ENCODE peak calls at places on chromosomes 4 and X, in nine cellular contexts. One of them, this sample, is unnamed.

GRCh38 chr4:94357624-94358023 is 15.0 kb upstream of the HPGDS start:
- DNase-seq in heart left ventricle: no peak
- DNase-seq in esophagus squamous epithelium: no peak
- DNase-seq in IMR-90: peak; percentile 27
- DNase-seq in endothelial cell of umbilical vein: peak; percentile 19
- DNase-seq in tibial nerve: no peak
- DNase-seq in spleen: no peak
- DNase-seq in HepG2: no peak
- DNase-seq in thyroid gland: no peak
- DNase-seq in this sample: no peak

GRCh38 chr4:654526-654845 is 19.6 kb downstream of the ATP5ME start:
- DNase-seq in heart left ventricle: no peak
- DNase-seq in esophagus squamous epithelium: no peak
- DNase-seq in IMR-90: no peak
- DNase-seq in endothelial cell of umbilical vein: no peak
- DNase-seq in tibial nerve: no peak
- DNase-seq in spleen: peak; percentile 67
- DNase-seq in HepG2: no peak
- DNase-seq in thyroid gland: no peak
- DNase-seq in this sample: no peak

GRCh38 chr4:179728305-179728704 is 2286.1 kb upstream of the AGA start:
- DNase-seq in heart left ventricle: no peak
- DNase-seq in esophagus squamous epithelium: no peak
- DNase-seq in IMR-90: no peak
- DNase-seq in endothelial cell of umbilical vein: no peak
- DNase-seq in tibial nerve: no peak
- DNase-seq in spleen: no peak
- DNase-seq in HepG2: no peak
- DNase-seq in thyroid gland: no peak
- DNase-seq in this sample: no peak

GRCh38 chr4:81030617-81031388 is at the start of gene BMP3:
- DNase-seq in heart left ventricle: no peak
- DNase-seq in esophagus squamous epithelium: no peak
- DNase-seq in IMR-90: peak; percentile 18
- DNase-seq in endothelial cell of umbilical vein: no peak
- DNase-seq in tibial nerve: peak; percentile 22
- DNase-seq in spleen: peak; percentile 73
- DNase-seq in HepG2: no peak
- DNase-seq in thyroid gland: peak; percentile 6
- DNase-seq in this sample: no peak

GRCh38 chr4:170089743-170090666 is at the start of gene AADAT:
- DNase-seq in heart left ventricle: peak; percentile 82
- DNase-seq in esophagus squamous epithelium: no peak
- DNase-seq in IMR-90: peak; percentile 72
- DNase-seq in endothelial cell of umbilical vein: peak; percentile 44
- DNase-seq in tibial nerve: peak; percentile 42
- DNase-seq in spleen: peak; percentile 76
- DNase-seq in HepG2: peak; percentile 81
- DNase-seq in thyroid gland: peak; percentile 75
- DNase-seq in this sample: peak; percentile 81

GRCh38 chr4:109574931-109575804 is 15.1 kb downstream of the MCUB start:
- DNase-seq in heart left ventricle: no peak
- DNase-seq in esophagus squamous epithelium: no peak
- DNase-seq in IMR-90: no peak
- DNase-seq in endothelial cell of umbilical vein: no peak
- DNase-seq in tibial nerve: no peak
- DNase-seq in spleen: no peak
- DNase-seq in HepG2: no peak
- DNase-seq in thyroid gland: no peak
- DNase-seq in this sample: no peak

GRCh38 chr4:107640157-107640556 is 79.9 kb downstream of the PAPSS1 start:
- DNase-seq in heart left ventricle: no peak
- DNase-seq in esophagus squamous epithelium: no peak
- DNase-seq in IMR-90: no peak
- DNase-seq in endothelial cell of umbilical vein: peak; percentile 6
- DNase-seq in tibial nerve: no peak
- DNase-seq in spleen: no peak
- DNase-seq in HepG2: no peak
- DNase-seq in thyroid gland: no peak
- DNase-seq in this sample: no peak

GRCh38 chr4:93791570-93792195 is 36.9 kb upstream of the ATOH1 start:
- DNase-seq in heart left ventricle: no peak
- DNase-seq in esophagus squamous epithelium: no peak
- DNase-seq in IMR-90: peak; percentile 48
- DNase-seq in endothelial cell of umbilical vein: peak; percentile 41
- DNase-seq in tibial nerve: peak; percentile 32
- DNase-seq in spleen: no peak
- DNase-seq in HepG2: peak; percentile 50
- DNase-seq in thyroid gland: peak; percentile 39
- DNase-seq in this sample: no peak

GRCh38 chr4:20393486-20394100 is 141.9 kb downstream of the SLIT2 start:
- DNase-seq in heart left ventricle: no peak
- DNase-seq in esophagus squamous epithelium: no peak
- DNase-seq in IMR-90: no peak
- DNase-seq in endothelial cell of umbilical vein: no peak
- DNase-seq in tibial nerve: no peak
- DNase-seq in spleen: no peak
- DNase-seq in HepG2: no peak
- DNase-seq in thyroid gland: no peak
- DNase-seq in this sample: no peak

GRCh38 chr4:161317000-161317399 is 846.8 kb downstream of the FSTL5 start:
- DNase-seq in heart left ventricle: no peak
- DNase-seq in esophagus squamous epithelium: no peak
- DNase-seq in IMR-90: no peak
- DNase-seq in endothelial cell of umbilical vein: no peak
- DNase-seq in tibial nerve: no peak
- DNase-seq in spleen: no peak
- DNase-seq in HepG2: no peak
- DNase-seq in thyroid gland: no peak
- DNase-seq in this sample: no peak

GRCh38 chr4:156695163-156695562 is 276.4 kb downstream of the PDGFC start:
- DNase-seq in heart left ventricle: no peak
- DNase-seq in esophagus squamous epithelium: no peak
- DNase-seq in IMR-90: no peak
- DNase-seq in endothelial cell of umbilical vein: no peak
- DNase-seq in tibial nerve: no peak
- DNase-seq in spleen: no peak
- DNase-seq in HepG2: no peak
- DNase-seq in thyroid gland: no peak
- DNase-seq in this sample: no peak

GRCh38 chr4:137611998-137612700 is 79.9 kb upstream of the PCDH18 start:
- DNase-seq in heart left ventricle: no peak
- DNase-seq in esophagus squamous epithelium: no peak
- DNase-seq in IMR-90: no peak
- DNase-seq in endothelial cell of umbilical vein: no peak
- DNase-seq in tibial nerve: no peak
- DNase-seq in spleen: no peak
- DNase-seq in HepG2: no peak
- DNase-seq in thyroid gland: no peak
- DNase-seq in this sample: no peak

GRCh38 chrX:49039598-49040375 is 3.4 kb downstream of the TFE3 start:
- DNase-seq in heart left ventricle: peak; percentile 76
- DNase-seq in esophagus squamous epithelium: no peak
- DNase-seq in IMR-90: peak; percentile 94
- DNase-seq in endothelial cell of umbilical vein: peak; percentile 85
- DNase-seq in tibial nerve: peak; percentile 33
- DNase-seq in spleen: peak; percentile 86
- DNase-seq in HepG2: peak; percentile 82
- DNase-seq in thyroid gland: peak; percentile 90
- DNase-seq in this sample: peak; percentile 89

GRCh38 chrX:130110379-130111219 is at the start of gene ELF4:
- DNase-seq in heart left ventricle: peak; percentile 46
- DNase-seq in esophagus squamous epithelium: peak; percentile 9
- DNase-seq in IMR-90: peak; percentile 37
- DNase-seq in endothelial cell of umbilical vein: no peak
- DNase-seq in tibial nerve: no peak
- DNase-seq in spleen: peak; percentile 88
- DNase-seq in HepG2: no peak
- DNase-seq in thyroid gland: peak; percentile 43
- DNase-seq in this sample: peak; percentile 56

GRCh38 chrX:150408561-150408960 is 45.4 kb downstream of the MAMLD1 start:
- DNase-seq in heart left ventricle: no peak
- DNase-seq in esophagus squamous epithelium: no peak
- DNase-seq in IMR-90: peak; percentile 23
- DNase-seq in endothelial cell of umbilical vein: no peak
- DNase-seq in tibial nerve: no peak
- DNase-seq in spleen: no peak
- DNase-seq in HepG2: no peak
- DNase-seq in thyroid gland: no peak
- DNase-seq in this sample: no peak

GRCh38 chrX:101051549-101052302 is at the start of gene TRMT2B:
- DNase-seq in heart left ventricle: peak; percentile 82
- DNase-seq in esophagus squamous epithelium: peak; percentile 34
- DNase-seq in IMR-90: peak; percentile 64
- DNase-seq in endothelial cell of umbilical vein: peak; percentile 78
- DNase-seq in tibial nerve: peak; percentile 58
- DNase-seq in spleen: peak; percentile 94
- DNase-seq in HepG2: peak; percentile 35
- DNase-seq in thyroid gland: peak; percentile 78
- DNase-seq in this sample: peak; percentile 81
- TF ChIP-seq POLR2A in heart left ventricle: no peak
- TF ChIP-seq POLR2A in esophagus squamous epithelium: no peak
- TF ChIP-seq POLR2A in IMR-90: no peak
- TF ChIP-seq POLR2A in endothelial cell of umbilical vein: peak; percentile 42
- TF ChIP-seq POLR2A in tibial nerve: no peak
- TF ChIP-seq POLR2A in spleen: no peak
- TF ChIP-seq POLR2A in HepG2: peak; percentile 41
- TF ChIP-seq POLR2A in thyroid gland: peak; percentile 42
- TF ChIP-seq POLR2A in this sample: no peak

DNA sequence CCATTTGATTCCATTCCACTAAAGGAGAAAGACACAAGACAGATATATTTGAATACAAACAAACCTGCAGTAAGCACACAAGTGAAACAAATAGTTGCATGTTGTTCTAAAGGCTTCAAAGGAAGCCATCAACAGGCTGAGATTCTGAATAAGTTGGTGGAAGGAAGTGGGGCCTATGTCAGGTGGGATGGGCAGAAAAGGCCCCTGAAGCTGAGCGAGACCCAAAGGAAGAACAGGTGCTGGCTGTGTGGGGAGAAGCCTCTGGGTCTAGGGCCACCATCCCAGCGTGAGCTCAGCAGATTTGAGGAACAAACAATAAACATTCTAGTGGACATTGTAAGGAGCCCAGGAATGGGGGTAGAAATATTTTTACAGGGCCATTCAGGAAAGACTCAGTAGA is 82.4 kb upstream of the PLAC8 start:
- DNase-seq in heart left ventricle: no peak
- DNase-seq in esophagus squamous epithelium: no peak
- DNase-seq in IMR-90: no peak
- DNase-seq in endothelial cell of umbilical vein: no peak
- DNase-seq in tibial nerve: no peak
- DNase-seq in spleen: no peak
- DNase-seq in HepG2: no peak
- DNase-seq in thyroid gland: no peak
- DNase-seq in this sample: no peak
- H3K4me1 ChIP-seq in heart left ventricle: no peaks in the 10 kb centered on the region
- H3K4me1 ChIP-seq in esophagus squamous epithelium: peaks cover 19% of the 10 kb centered on the region
- H3K4me1 ChIP-seq in IMR-90: no peaks in the 10 kb centered on the region
- H3K4me1 ChIP-seq in endothelial cell of umbilical vein: peaks cover 10% of the 10 kb centered on the region
- H3K4me1 ChIP-seq in tibial nerve: no peaks in the 10 kb centered on the region
- H3K4me1 ChIP-seq in spleen: peaks cover 60% of the 10 kb centered on the region
- H3K4me1 ChIP-seq in HepG2: peaks cover 49% of the 10 kb centered on the region
- H3K4me1 ChIP-seq in thyroid gland: no peaks in the 10 kb centered on the region
- H3K4me1 ChIP-seq in this sample: no peaks in the 10 kb centered on the region

GRCh38 chrX:18886005-18886343 is 97.9 kb downstream of the PHKA2 start:
- DNase-seq in heart left ventricle: no peak
- DNase-seq in esophagus squamous epithelium: no peak
- DNase-seq in IMR-90: no peak
- DNase-seq in endothelial cell of umbilical vein: no peak
- DNase-seq in tibial nerve: no peak
- DNase-seq in spleen: peak; percentile 72
- DNase-seq in HepG2: no peak
- DNase-seq in thyroid gland: no peak
- DNase-seq in this sample: no peak

GRCh38 chrX:18885317-18886004 is 98.5 kb downstream of the PHKA2 start:
- DNase-seq in heart left ventricle: no peak
- DNase-seq in esophagus squamous epithelium: no peak
- DNase-seq in IMR-90: peak; percentile 7
- DNase-seq in endothelial cell of umbilical vein: peak; percentile 31
- DNase-seq in tibial nerve: no peak
- DNase-seq in spleen: peak; percentile 41
- DNase-seq in HepG2: no peak
- DNase-seq in thyroid gland: peak; percentile 26
- DNase-seq in this sample: peak; percentile 41

GRCh38 chrX:18887177-18887820 is 96.6 kb downstream of the PHKA2 start:
- DNase-seq in heart left ventricle: peak; percentile 80
- DNase-seq in esophagus squamous epithelium: no peak
- DNase-seq in IMR-90: no peak
- DNase-seq in endothelial cell of umbilical vein: no peak
- DNase-seq in tibial nerve: no peak
- DNase-seq in spleen: peak; percentile 77
- DNase-seq in HepG2: no peak
- DNase-seq in thyroid gland: peak; percentile 22
- DNase-seq in this sample: no peak

GRCh38 chrX:18887821-18888205 is 96.1 kb downstream of the PHKA2 start:
- DNase-seq in heart left ventricle: no peak
- DNase-seq in esophagus squamous epithelium: no peak
- DNase-seq in IMR-90: no peak
- DNase-seq in endothelial cell of umbilical vein: no peak
- DNase-seq in tibial nerve: no peak
- DNase-seq in spleen: peak; percentile 10
- DNase-seq in HepG2: no peak
- DNase-seq in thyroid gland: no peak
- DNase-seq in this sample: no peak

GRCh38 chrX:18886344-18887161 is 97.4 kb downstream of the PHKA2 start:
- DNase-seq in heart left ventricle: peak; percentile 88
- DNase-seq in esophagus squamous epithelium: no peak
- DNase-seq in IMR-90: peak; percentile 23
- DNase-seq in endothelial cell of umbilical vein: peak; percentile 59
- DNase-seq in tibial nerve: peak; percentile 44
- DNase-seq in spleen: peak; percentile 90
- DNase-seq in HepG2: peak; percentile 22
- DNase-seq in thyroid gland: peak; percentile 74
- DNase-seq in this sample: peak; percentile 78
- TF ChIP-seq POLR2A in heart left ventricle: no peak
- TF ChIP-seq POLR2A in esophagus squamous epithelium: no peak
- TF ChIP-seq POLR2A in IMR-90: no peak
- TF ChIP-seq POLR2A in endothelial cell of umbilical vein: no peak
- TF ChIP-seq POLR2A in tibial nerve: peak; percentile 23
- TF ChIP-seq POLR2A in spleen: no peak
- TF ChIP-seq POLR2A in HepG2: no peak
- TF ChIP-seq POLR2A in thyroid gland: peak; percentile 34
- TF ChIP-seq POLR2A in this sample: no peak

GRCh38 chr4:134906404-134907023 is 704.9 kb upstream of the PABPC4L start:
- DNase-seq in heart left ventricle: no peak
- DNase-seq in esophagus squamous epithelium: no peak
- DNase-seq in IMR-90: no peak
- DNase-seq in endothelial cell of umbilical vein: peak; percentile 40
- DNase-seq in tibial nerve: no peak
- DNase-seq in spleen: no peak
- DNase-seq in HepG2: no peak
- DNase-seq in thyroid gland: no peak
- DNase-seq in this sample: no peak

DNA sequence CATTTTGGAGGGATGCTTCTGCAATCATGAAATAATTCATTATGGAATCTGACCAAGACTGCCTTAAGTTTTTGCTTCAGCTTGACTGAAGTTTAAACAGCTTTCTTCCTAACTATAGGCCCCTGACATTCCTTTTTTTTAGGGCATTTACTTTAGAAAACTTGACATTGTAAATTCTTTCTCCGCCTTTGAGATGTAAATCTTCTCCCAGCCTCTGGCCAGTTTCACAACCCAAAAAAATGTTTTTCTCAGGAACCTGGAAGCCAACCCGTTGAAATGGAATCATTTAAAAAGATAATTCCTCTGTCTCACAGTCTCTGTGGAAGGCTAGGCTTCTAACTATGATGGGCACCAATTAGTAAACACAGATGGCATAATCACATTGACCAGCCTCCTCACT is 710.4 kb upstream of the PABPC4L start:
- DNase-seq in heart left ventricle: no peak
- DNase-seq in esophagus squamous epithelium: no peak
- DNase-seq in IMR-90: no peak
- DNase-seq in endothelial cell of umbilical vein: no peak
- DNase-seq in tibial nerve: no peak
- DNase-seq in spleen: no peak
- DNase-seq in HepG2: no peak
- DNase-seq in thyroid gland: no peak
- DNase-seq in this sample: no peak
- H3K4me1 ChIP-seq in heart left ventricle: no peaks in the 10 kb centered on the region
- H3K4me1 ChIP-seq in esophagus squamous epithelium: no peaks in the 10 kb centered on the region
- H3K4me1 ChIP-seq in IMR-90: no peaks in the 10 kb centered on the region
- H3K4me1 ChIP-seq in endothelial cell of umbilical vein: no peaks in the 10 kb centered on the region
- H3K4me1 ChIP-seq in tibial nerve: no peaks in the 10 kb centered on the region
- H3K4me1 ChIP-seq in spleen: no peaks in the 10 kb centered on the region
- H3K4me1 ChIP-seq in HepG2: no peaks in the 10 kb centered on the region
- H3K4me1 ChIP-seq in thyroid gland: no peaks in the 10 kb centered on the region
- H3K4me1 ChIP-seq in this sample: no peaks in the 10 kb centered on the region